ENCODE peak calls at places on chromosomes 2 and 18, in nine cellular contexts. One of them, this sample, is unnamed.

GRCh38 chr2:62149708-62150107 is 46.2 kb upstream of the B3GNT2 start:
- DNase-seq in activated CD4-positive, alpha-beta T cell treated with anti-CD3 and anti-CD28 coated beads for 36 hours: no peak
- DNase-seq in COR-L47: no peak
- DNase-seq in activated naive CD8-positive, alpha-beta T cell treated with anti-CD3 and anti-CD28 coated beads, Interleukin-2, amount 50 U/mL, for 16 hours: no peak
- DNase-seq in AG20443: peak
- DNase-seq in stimulated activated CD4-positive, alpha-beta T cell treated with anti-CD3 and anti-CD28 coated beads, Interleukin-1b, Interleukin-23, amount 100 ng/mL, for 4 hours: no peak
- DNase-seq in astrocyte of the spinal cord: peak
- DNase-seq in fibroblast of the conjunctiva: peak
- DNase-seq in mucosa of descending colon: no peak
- DNase-seq in this sample: peak

GRCh38 chr2:40369619-40370397 is 82.1 kb downstream of the SLC8A1 start:
- DNase-seq in activated CD4-positive, alpha-beta T cell treated with anti-CD3 and anti-CD28 coated beads for 36 hours: peak
- DNase-seq in mucosa of descending colon: no peak
- DNase-seq in stimulated activated CD4-positive, alpha-beta T cell treated with anti-CD3 and anti-CD28 coated beads, Interleukin-1b, Interleukin-23, amount 100 ng/mL, for 4 hours: no peak
- DNase-seq in COR-L47: no peak
- DNase-seq in astrocyte of the spinal cord: peak
- DNase-seq in activated naive CD8-positive, alpha-beta T cell treated with anti-CD3 and anti-CD28 coated beads, Interleukin-2, amount 50 U/mL, for 16 hours: no peak
- DNase-seq in AG20443: no peak
- DNase-seq in fibroblast of the conjunctiva: peak
- DNase-seq in this sample: peak

GRCh38 chr18:6741786-6742185 is 12.3 kb downstream of the ARHGAP28 start:
- DNase-seq in activated CD4-positive, alpha-beta T cell treated with anti-CD3 and anti-CD28 coated beads for 36 hours: no peak
- DNase-seq in activated naive CD8-positive, alpha-beta T cell treated with anti-CD3 and anti-CD28 coated beads, Interleukin-2, amount 50 U/mL, for 16 hours: no peak
- DNase-seq in stimulated activated CD4-positive, alpha-beta T cell treated with anti-CD3 and anti-CD28 coated beads, Interleukin-1b, Interleukin-23, amount 100 ng/mL, for 4 hours: no peak
- DNase-seq in fibroblast of the conjunctiva: no peak
- DNase-seq in mucosa of descending colon: no peak
- DNase-seq in COR-L47: no peak
- DNase-seq in AG20443: no peak
- DNase-seq in astrocyte of the spinal cord: no peak
- DNase-seq in this sample: no peak

GRCh38 chr2:99715956-99716355 is 226.1 kb upstream of the REV1 start:
- DNase-seq in fibroblast of the conjunctiva: no peak
- DNase-seq in COR-L47: no peak
- DNase-seq in activated naive CD8-positive, alpha-beta T cell treated with anti-CD3 and anti-CD28 coated beads, Interleukin-2, amount 50 U/mL, for 16 hours: no peak
- DNase-seq in astrocyte of the spinal cord: no peak
- DNase-seq in mucosa of descending colon: no peak
- DNase-seq in stimulated activated CD4-positive, alpha-beta T cell treated with anti-CD3 and anti-CD28 coated beads, Interleukin-1b, Interleukin-23, amount 100 ng/mL, for 4 hours: no peak
- DNase-seq in activated CD4-positive, alpha-beta T cell treated with anti-CD3 and anti-CD28 coated beads for 36 hours: no peak
- DNase-seq in AG20443: peak
- DNase-seq in this sample: no peak

GRCh38 chr2:50143822-50144575 is 887.9 kb downstream of the NRXN1 start:
- DNase-seq in AG20443: peak
- DNase-seq in fibroblast of the conjunctiva: peak
- DNase-seq in stimulated activated CD4-positive, alpha-beta T cell treated with anti-CD3 and anti-CD28 coated beads, Interleukin-1b, Interleukin-23, amount 100 ng/mL, for 4 hours: no peak
- DNase-seq in activated naive CD8-positive, alpha-beta T cell treated with anti-CD3 and anti-CD28 coated beads, Interleukin-2, amount 50 U/mL, for 16 hours: no peak
- DNase-seq in activated CD4-positive, alpha-beta T cell treated with anti-CD3 and anti-CD28 coated beads for 36 hours: peak
- DNase-seq in COR-L47: peak
- DNase-seq in astrocyte of the spinal cord: peak
- DNase-seq in mucosa of descending colon: no peak
- DNase-seq in this sample: peak

GRCh38 chr2:237743024-237743423 is 55.6 kb upstream of the RBM44 start:
- DNase-seq in activated CD4-positive, alpha-beta T cell treated with anti-CD3 and anti-CD28 coated beads for 36 hours: no peak
- DNase-seq in astrocyte of the spinal cord: no peak
- DNase-seq in AG20443: no peak
- DNase-seq in activated naive CD8-positive, alpha-beta T cell treated with anti-CD3 and anti-CD28 coated beads, Interleukin-2, amount 50 U/mL, for 16 hours: no peak
- DNase-seq in COR-L47: no peak
- DNase-seq in fibroblast of the conjunctiva: no peak
- DNase-seq in stimulated activated CD4-positive, alpha-beta T cell treated with anti-CD3 and anti-CD28 coated beads, Interleukin-1b, Interleukin-23, amount 100 ng/mL, for 4 hours: no peak
- DNase-seq in mucosa of descending colon: no peak
- DNase-seq in this sample: no peak

GRCh38 chr2:69612197-69612596 is 31.3 kb downstream of the AAK1 start:
- DNase-seq in COR-L47: no peak
- DNase-seq in activated CD4-positive, alpha-beta T cell treated with anti-CD3 and anti-CD28 coated beads for 36 hours: no peak
- DNase-seq in AG20443: no peak
- DNase-seq in activated naive CD8-positive, alpha-beta T cell treated with anti-CD3 and anti-CD28 coated beads, Interleukin-2, amount 50 U/mL, for 16 hours: no peak
- DNase-seq in fibroblast of the conjunctiva: no peak
- DNase-seq in mucosa of descending colon: no peak
- DNase-seq in stimulated activated CD4-positive, alpha-beta T cell treated with anti-CD3 and anti-CD28 coated beads, Interleukin-1b, Interleukin-23, amount 100 ng/mL, for 4 hours: no peak
- DNase-seq in astrocyte of the spinal cord: no peak
- DNase-seq in this sample: no peak

GRCh38 chr2:218992703-218993344 is 398 bp downstream of the CRYBA2 start:
- DNase-seq in astrocyte of the spinal cord: no peak
- DNase-seq in activated CD4-positive, alpha-beta T cell treated with anti-CD3 and anti-CD28 coated beads for 36 hours: no peak
- DNase-seq in COR-L47: no peak
- DNase-seq in stimulated activated CD4-positive, alpha-beta T cell treated with anti-CD3 and anti-CD28 coated beads, Interleukin-1b, Interleukin-23, amount 100 ng/mL, for 4 hours: no peak
- DNase-seq in AG20443: no peak
- DNase-seq in fibroblast of the conjunctiva: no peak
- DNase-seq in activated naive CD8-positive, alpha-beta T cell treated with anti-CD3 and anti-CD28 coated beads, Interleukin-2, amount 50 U/mL, for 16 hours: no peak
- DNase-seq in mucosa of descending colon: no peak
- DNase-seq in this sample: no peak

GRCh38 chr2:140600116-140600515 is 1530.7 kb downstream of the LRP1B start:
- DNase-seq in astrocyte of the spinal cord: peak
- DNase-seq in fibroblast of the conjunctiva: peak
- DNase-seq in activated CD4-positive, alpha-beta T cell treated with anti-CD3 and anti-CD28 coated beads for 36 hours: no peak
- DNase-seq in AG20443: no peak
- DNase-seq in stimulated activated CD4-positive, alpha-beta T cell treated with anti-CD3 and anti-CD28 coated beads, Interleukin-1b, Interleukin-23, amount 100 ng/mL, for 4 hours: no peak
- DNase-seq in activated naive CD8-positive, alpha-beta T cell treated with anti-CD3 and anti-CD28 coated beads, Interleukin-2, amount 50 U/mL, for 16 hours: no peak
- DNase-seq in mucosa of descending colon: no peak
- DNase-seq in COR-L47: no peak
- DNase-seq in this sample: peak

GRCh38 chr2:11784310-11784709 is 37.9 kb downstream of the LPIN1 start:
- DNase-seq in activated naive CD8-positive, alpha-beta T cell treated with anti-CD3 and anti-CD28 coated beads, Interleukin-2, amount 50 U/mL, for 16 hours: no peak
- DNase-seq in mucosa of descending colon: no peak
- DNase-seq in astrocyte of the spinal cord: no peak
- DNase-seq in fibroblast of the conjunctiva: no peak
- DNase-seq in AG20443: no peak
- DNase-seq in COR-L47: no peak
- DNase-seq in activated CD4-positive, alpha-beta T cell treated with anti-CD3 and anti-CD28 coated beads for 36 hours: no peak
- DNase-seq in stimulated activated CD4-positive, alpha-beta T cell treated with anti-CD3 and anti-CD28 coated beads, Interleukin-1b, Interleukin-23, amount 100 ng/mL, for 4 hours: no peak
- DNase-seq in this sample: no peak

GRCh38 chr2:111662771-111663470 is 221.1 kb downstream of the ANAPC1 start:
- DNase-seq in mucosa of descending colon: no peak
- DNase-seq in activated naive CD8-positive, alpha-beta T cell treated with anti-CD3 and anti-CD28 coated beads, Interleukin-2, amount 50 U/mL, for 16 hours: no peak
- DNase-seq in astrocyte of the spinal cord: peak
- DNase-seq in AG20443: no peak
- DNase-seq in fibroblast of the conjunctiva: no peak
- DNase-seq in stimulated activated CD4-positive, alpha-beta T cell treated with anti-CD3 and anti-CD28 coated beads, Interleukin-1b, Interleukin-23, amount 100 ng/mL, for 4 hours: no peak
- DNase-seq in activated CD4-positive, alpha-beta T cell treated with anti-CD3 and anti-CD28 coated beads for 36 hours: peak
- DNase-seq in COR-L47: no peak
- DNase-seq in this sample: peak

GRCh38 chr2:66901344-66901743 is 466.4 kb downstream of the MEIS1 start:
- DNase-seq in fibroblast of the conjunctiva: peak
- DNase-seq in astrocyte of the spinal cord: peak
- DNase-seq in stimulated activated CD4-positive, alpha-beta T cell treated with anti-CD3 and anti-CD28 coated beads, Interleukin-1b, Interleukin-23, amount 100 ng/mL, for 4 hours: no peak
- DNase-seq in activated CD4-positive, alpha-beta T cell treated with anti-CD3 and anti-CD28 coated beads for 36 hours: no peak
- DNase-seq in activated naive CD8-positive, alpha-beta T cell treated with anti-CD3 and anti-CD28 coated beads, Interleukin-2, amount 50 U/mL, for 16 hours: no peak
- DNase-seq in COR-L47: no peak
- DNase-seq in AG20443: peak
- DNase-seq in mucosa of descending colon: no peak
- DNase-seq in this sample: no peak

GRCh38 chr2:67846341-67847070 is 216.3 kb downstream of the C1D start:
- DNase-seq in activated CD4-positive, alpha-beta T cell treated with anti-CD3 and anti-CD28 coated beads for 36 hours: peak
- DNase-seq in COR-L47: peak
- DNase-seq in fibroblast of the conjunctiva: peak
- DNase-seq in astrocyte of the spinal cord: peak
- DNase-seq in mucosa of descending colon: peak
- DNase-seq in stimulated activated CD4-positive, alpha-beta T cell treated with anti-CD3 and anti-CD28 coated beads, Interleukin-1b, Interleukin-23, amount 100 ng/mL, for 4 hours: no peak
- DNase-seq in AG20443: peak
- DNase-seq in activated naive CD8-positive, alpha-beta T cell treated with anti-CD3 and anti-CD28 coated beads, Interleukin-2, amount 50 U/mL, for 16 hours: no peak
- DNase-seq in this sample: peak

GRCh38 chr2:234288974-234289455 is 207.9 kb downstream of the ARL4C start:
- DNase-seq in activated naive CD8-positive, alpha-beta T cell treated with anti-CD3 and anti-CD28 coated beads, Interleukin-2, amount 50 U/mL, for 16 hours: peak
- DNase-seq in mucosa of descending colon: peak
- DNase-seq in astrocyte of the spinal cord: peak
- DNase-seq in AG20443: peak
- DNase-seq in stimulated activated CD4-positive, alpha-beta T cell treated with anti-CD3 and anti-CD28 coated beads, Interleukin-1b, Interleukin-23, amount 100 ng/mL, for 4 hours: peak
- DNase-seq in COR-L47: no peak
- DNase-seq in fibroblast of the conjunctiva: no peak
- DNase-seq in activated CD4-positive, alpha-beta T cell treated with anti-CD3 and anti-CD28 coated beads for 36 hours: peak
- DNase-seq in this sample: peak

GRCh38 chr18:43049021-43049420 is 66.5 kb downstream of the RIT2 start:
- DNase-seq in stimulated activated CD4-positive, alpha-beta T cell treated with anti-CD3 and anti-CD28 coated beads, Interleukin-1b, Interleukin-23, amount 100 ng/mL, for 4 hours: no peak
- DNase-seq in fibroblast of the conjunctiva: peak
- DNase-seq in astrocyte of the spinal cord: peak
- DNase-seq in AG20443: peak
- DNase-seq in activated naive CD8-positive, alpha-beta T cell treated with anti-CD3 and anti-CD28 coated beads, Interleukin-2, amount 50 U/mL, for 16 hours: no peak
- DNase-seq in mucosa of descending colon: no peak
- DNase-seq in activated CD4-positive, alpha-beta T cell treated with anti-CD3 and anti-CD28 coated beads for 36 hours: no peak
- DNase-seq in COR-L47: no peak
- DNase-seq in this sample: no peak

This sample was measured in kidney tubule cell.